ENCODE peak calls at places on chromosomes 4 and X, in four cellular contexts. D is hepatocyte, C is AG10803, F is foreskin fibroblast. N is an unnamed sample.

GRCh38 chr4:134408897-134409296 is 207.3 kb upstream of the PABPC4L start:
- DNase-seq in F (no peak), D (no peak), C (no peak), N (no peak)

GRCh38 chrX:12973561-12974216 is 1.2 kb upstream of the TMSB4X start:
- DNase-seq in F (no peak), C (no peak), D (no peak), N (no peak)

GRCh38 chr4:16237715-16238114 is 11.4 kb upstream of the TAPT1 start:
- DNase-seq in D (no peak), C (no peak), F (no peak), N (no peak)

GRCh38 chrX:56762220-56762619 is 33.2 kb downstream of the NBDY start:
- DNase-seq in C (no peak), D (no peak), F (no peak), N (no peak)

GRCh38 chr4:131370846-131371245 is 1778.2 kb upstream of the PCDH10 start:
- DNase-seq in F (no peak), D (peak), C (no peak), N (no peak)

GRCh38 chr4:6509587-6509986 is 37.2 kb upstream of the PPP2R2C start:
- DNase-seq in D (no peak), C (peak), F (no peak), N (no peak)

GRCh38 chrX:119698835-119699234 is 5.9 kb upstream of the SEPTIN6 start:
- DNase-seq in F (peak), C (peak), D (peak), N (no peak)

GRCh38 chr4:87975466-87975865 is at the start of gene SPP1:
- DNase-seq in C (no peak), D (peak), F (peak), N (no peak)

GRCh38 chr4:1767058-1767769 is 25.9 kb upstream of the FGFR3 start:
- DNase-seq in F (peak), D (peak), C (peak), N (no peak)

GRCh38 chr4:20572976-20573375 is 127.3 kb upstream of the PACRGL start:
- DNase-seq in D (no peak), F (no peak), C (no peak), N (no peak)

GRCh38 chr4:36215627-36216026 is 28.7 kb downstream of the ARAP2 start:
- DNase-seq in D (no peak), C (no peak), F (no peak), N (no peak)

GRCh38 chr4:104490096-104490769 is 4.5 kb downstream of the CXXC4 start:
- DNase-seq in F (no peak), D (no peak), C (no peak), N (no peak)

GRCh38 chr4:86367577-86367976 is 7.7 kb upstream of the MAPK10 start:
- DNase-seq in F (peak), C (peak), D (no peak), N (no peak)

GRCh38 chrX:22041931-22042530 is 9.9 kb downstream of the PHEX start:
- DNase-seq in F (peak), C (peak), D (no peak), N (no peak)

GRCh38 chr4:3407930-3408792 is 33.6 kb upstream of the HGFAC start:
- DNase-seq in C (no peak), D (no peak), F (no peak), N (no peak)

GRCh38 chr4:145217339-145217738 is 37.0 kb upstream of the OTUD4 start:
- DNase-seq in F (no peak), C (no peak), D (no peak), N (no peak)

GRCh38 chr4:153483432-153484418 is 17.6 kb downstream of the TMEM131L start:
- DNase-seq in D (no peak), F (peak), C (no peak), N (no peak)

GRCh38 chrX:154775611-154776349 is 13.1 kb downstream of the DKC1 start:
- DNase-seq in D (no peak), F (peak), C (no peak), N (no peak)

GRCh38 chrX:70554081-70554480 is 109.4 kb downstream of the DLG3 start:
- DNase-seq in C (peak), D (peak), F (peak), N (no peak)
- TF ChIP-seq CTCF in C (peak), D (peak), F (peak), N (no peak)

DNA sequence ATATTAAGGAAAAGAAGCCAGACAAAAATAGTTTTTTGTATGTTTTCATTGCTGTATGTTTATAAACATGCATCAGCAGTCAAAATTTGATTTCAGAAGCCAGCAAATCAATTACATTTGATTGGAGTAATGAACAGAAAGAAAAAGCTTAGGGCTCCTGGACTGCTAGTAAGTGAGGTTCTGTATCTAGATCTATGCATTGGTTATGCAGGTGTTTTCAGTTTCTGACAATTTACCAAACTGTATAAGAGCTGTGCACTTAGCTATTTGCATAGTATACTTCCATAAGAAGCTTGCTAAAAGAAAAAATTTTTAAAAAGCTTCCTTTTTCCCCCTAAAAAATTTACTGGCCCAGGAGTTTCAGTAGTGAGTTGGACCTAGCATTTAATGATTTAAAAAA is 881.6 kb downstream of the PCDH7 start:
- DNase-seq in D (no peak), C (no peak), F (no peak), N (no peak)
- H3K4me3 ChIP-seq in D (no peak), C (no peak), F (no peak), N (no peak)

GRCh38 chr4:8157496-8157895 is 1.1 kb downstream of the ABLIM2 start:
- DNase-seq in F (no peak), C (no peak), D (no peak), N (no peak)

GRCh38 chr4:8160233-8160560 is 1.6 kb upstream of the ABLIM2 start:
- DNase-seq in C (no peak), F (no peak), D (no peak), N (no peak)

GRCh38 chr4:8159522-8160232 is 1.1 kb upstream of the ABLIM2 start:
- DNase-seq in F (no peak), C (no peak), D (no peak), N (no peak)

GRCh38 chr4:8157944-8158709 is 486 bp downstream of the ABLIM2 start:
- DNase-seq in C (no peak), D (no peak), F (no peak), N (no peak)

GRCh38 chr4:8158710-8159521 is at the start of gene ABLIM2:
- DNase-seq in F (peak), C (peak), D (peak), N (peak)
- TF ChIP-seq CTCF in F (no peak), C (no peak), D (no peak), N (no peak)

DNA sequence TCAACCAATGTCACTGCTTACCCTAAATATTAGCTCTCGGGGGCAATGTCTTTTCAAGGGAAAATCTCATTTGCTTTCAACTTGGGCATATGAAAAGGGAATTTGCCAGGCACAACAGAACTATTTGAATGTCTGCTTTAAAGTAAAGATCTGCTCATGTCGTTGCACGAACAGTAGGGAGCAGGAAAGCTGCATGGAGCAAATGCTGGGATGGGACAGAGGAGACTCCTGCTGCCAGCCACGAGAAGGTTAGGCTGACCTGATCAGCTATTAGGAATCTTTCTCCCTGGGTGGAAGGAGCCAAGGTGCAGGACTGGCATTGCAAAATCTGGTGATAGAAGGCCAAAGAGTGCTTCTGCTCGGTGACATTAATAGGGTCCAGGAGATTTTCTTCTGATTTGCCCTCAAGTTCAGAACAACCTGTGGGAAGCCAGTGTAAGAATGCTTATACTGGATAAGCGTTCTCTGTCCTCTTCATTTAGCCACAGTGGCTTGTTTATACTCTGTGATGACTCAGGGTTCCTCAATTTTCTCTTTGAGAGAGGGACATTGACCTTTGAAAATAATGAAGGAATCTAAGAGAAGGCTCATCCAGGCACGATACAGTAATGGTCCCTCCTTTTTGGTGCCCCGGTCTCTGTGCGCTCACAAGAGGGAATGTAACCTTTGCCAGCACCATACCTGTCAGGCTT is 22.9 kb downstream of the FHL1 start:
- DNase-seq in C (peak), F (peak), D (peak), N (no peak)
- H3K4me3 ChIP-seq in C (peak), F (no peak), D (no peak), N (peak)

N was measured in HFF-Myc.